ENCODE peak calls at places on chromosome 5, in seven cellular contexts. W, H, Z, G, P, B and M are unnamed samples.

GRCh38 chr5:52896524-52897237 is 92.5 kb upstream of the ITGA2 start:
- DNase-seq in W (no peak), H (no peak), Z (peak), G (no peak), P (no peak), B (no peak), M (no peak)

GRCh38 chr5:132046915-132047314 is 13.5 kb upstream of the IL3 start:
- DNase-seq in W (no peak), H (no peak), Z (no peak), G (no peak), P (no peak), B (no peak), M (peak)

GRCh38 chr5:149211566-149211965 is 60.1 kb upstream of the AFAP1L1 start:
- DNase-seq in W (no peak), H (no peak), Z (peak), G (no peak), P (no peak), B (no peak), M (no peak)

GRCh38 chr5:10745133-10745532 is 15.9 kb downstream of the DAP start:
- DNase-seq in W (no peak), H (no peak), Z (peak), G (no peak), P (no peak), B (no peak), M (no peak)

GRCh38 chr5:143509758-143510221 is 106.3 kb upstream of the NR3C1 start:
- DNase-seq in W (no peak), H (no peak), Z (no peak), G (no peak), P (no peak), B (no peak), M (no peak)

GRCh38 chr5:139650031-139650688 is 2.0 kb downstream of the CXXC5 start:
- DNase-seq in W (no peak), H (no peak), Z (no peak), G (peak), P (no peak), B (no peak), M (no peak)

GRCh38 chr5:68015381-68015780 is 200.2 kb upstream of the PIK3R1 start:
- DNase-seq in W (no peak), H (no peak), Z (no peak), G (no peak), P (no peak), B (no peak), M (no peak)

GRCh38 chr5:14522721-14523120 is 58.9 kb upstream of the OTULINL start:
- DNase-seq in W (no peak), H (no peak), Z (no peak), G (no peak), P (no peak), B (no peak), M (no peak)

GRCh38 chr5:135398160-135398854 is 724 bp downstream of the MACROH2A1 start:
- DNase-seq in W (peak), H (no peak), Z (no peak), G (no peak), P (peak), B (no peak), M (no peak)

GRCh38 chr5:83991566-83992224 is 271.0 kb upstream of the HAPLN1 start:
- DNase-seq in W (no peak), H (no peak), Z (no peak), G (no peak), P (no peak), B (no peak), M (no peak)

GRCh38 chr5:123036391-123037103 is at the start of gene PPIC:
- DNase-seq in W (no peak), H (no peak), Z (peak), G (peak), P (peak), B (peak), M (peak)

GRCh38 chr5:134609232-134609851 is 23.3 kb downstream of the SAR1B start:
- DNase-seq in W (no peak), H (no peak), Z (no peak), G (no peak), P (no peak), B (no peak), M (no peak)

GRCh38 chr5:138645778-138646575 is 70.8 kb upstream of the HSPA9 start:
- DNase-seq in W (no peak), H (no peak), Z (peak), G (no peak), P (no peak), B (no peak), M (no peak)

GRCh38 chr5:174750720-174751119 is 26.3 kb downstream of the MSX2 start:
- DNase-seq in W (no peak), H (no peak), Z (peak), G (no peak), P (no peak), B (no peak), M (no peak)

GRCh38 chr5:156934450-156935211 is 28.4 kb downstream of the TIMD4 start:
- DNase-seq in W (no peak), H (no peak), Z (peak), G (no peak), P (no peak), B (no peak), M (no peak)